ENCODE peak calls at places on chromosomes 3 and 15, in eight cellular contexts. G is astrocyte, M is A673, T is GM10248, Y is foreskin fibroblast, Z is hepatocyte, I is heart right ventricle, U is endothelial cell. P is an unnamed sample.

GRCh38 chr3:48395714-48396113 is 23.7 kb downstream of the FBXW12 start:
- DNase-seq in G (no peak), M (no peak), T (no peak), Y (no peak), Z (no peak), I (no peak), U (no peak), P (no peak)

GRCh38 chr15:66578286-66578875 is 12.6 kb upstream of the LCTL start:
- DNase-seq in G (peak), M (no peak), T (no peak), Y (peak), Z (no peak), I (no peak), U (no peak), P (peak)

GRCh38 chr3:107285197-107285596 is 92.0 kb upstream of the CCDC54 start:
- DNase-seq in G (no peak), M (no peak), T (no peak), Y (peak), Z (no peak), I (no peak), U (no peak), P (peak)

GRCh38 chr15:86865920-86866319 is 786.2 kb downstream of the AGBL1 start:
- DNase-seq in G (peak), M (no peak), T (no peak), Y (no peak), Z (no peak), I (no peak), U (no peak), P (no peak)

GRCh38 chr3:160771811-160772459 is 15.9 kb downstream of the PPM1L start:
- DNase-seq in G (no peak), M (no peak), T (no peak), Y (no peak), Z (peak), I (no peak), U (no peak), P (no peak)

GRCh38 chr15:29670945-29671307 is 151.3 kb downstream of the TJP1 start:
- DNase-seq in G (peak), M (no peak), T (no peak), Y (peak), Z (peak), I (no peak), U (no peak), P (peak)

GRCh38 chr3:143897558-143898305 is 49.5 kb upstream of the SLC9A9 start:
- DNase-seq in G (peak), M (no peak), T (no peak), Y (peak), Z (peak), I (no peak), U (no peak), P (no peak)

GRCh38 chr3:185728630-185729334 is 96.1 kb downstream of the IGF2BP2 start:
- DNase-seq in G (peak), M (no peak), T (no peak), Y (no peak), Z (no peak), I (no peak), U (no peak), P (peak)

GRCh38 chr3:52433328-52434060 is 11.4 kb downstream of the SEMA3G start:
- DNase-seq in G (no peak), M (no peak), T (no peak), Y (no peak), Z (no peak), I (no peak), U (no peak), P (no peak)

GRCh38 chr3:143199998-143200909 is 80.7 kb downstream of the CHST2 start:
- DNase-seq in G (peak), M (peak), T (no peak), Y (peak), Z (no peak), I (no peak), U (no peak), P (no peak)

GRCh38 chr3:23479026-23479425 is 275.9 kb downstream of the UBE2E2 start:
- DNase-seq in G (no peak), M (no peak), T (no peak), Y (peak), Z (no peak), I (no peak), U (no peak), P (no peak)

GRCh38 chr3:100454684-100455083 is 37.7 kb upstream of the TMEM45A start:
- DNase-seq in G (no peak), M (no peak), T (no peak), Y (no peak), Z (peak), I (no peak), U (no peak), P (no peak)

GRCh38 chr15:22895465-22896190 is 57.2 kb downstream of the NIPA2 start:
- DNase-seq in G (peak), M (no peak), T (peak), Y (peak), Z (peak), I (no peak), U (no peak), P (peak)

GRCh38 chr15:68526269-68526668 is 52.5 kb upstream of the CORO2B start:
- DNase-seq in G (peak), M (no peak), T (no peak), Y (peak), Z (no peak), I (no peak), U (no peak), P (no peak)

GRCh38 chr15:80659375-80659774 is 35.7 kb upstream of the ABHD17C start:
- DNase-seq in G (no peak), M (no peak), T (no peak), Y (peak), Z (no peak), I (no peak), U (no peak), P (no peak)

DNA sequence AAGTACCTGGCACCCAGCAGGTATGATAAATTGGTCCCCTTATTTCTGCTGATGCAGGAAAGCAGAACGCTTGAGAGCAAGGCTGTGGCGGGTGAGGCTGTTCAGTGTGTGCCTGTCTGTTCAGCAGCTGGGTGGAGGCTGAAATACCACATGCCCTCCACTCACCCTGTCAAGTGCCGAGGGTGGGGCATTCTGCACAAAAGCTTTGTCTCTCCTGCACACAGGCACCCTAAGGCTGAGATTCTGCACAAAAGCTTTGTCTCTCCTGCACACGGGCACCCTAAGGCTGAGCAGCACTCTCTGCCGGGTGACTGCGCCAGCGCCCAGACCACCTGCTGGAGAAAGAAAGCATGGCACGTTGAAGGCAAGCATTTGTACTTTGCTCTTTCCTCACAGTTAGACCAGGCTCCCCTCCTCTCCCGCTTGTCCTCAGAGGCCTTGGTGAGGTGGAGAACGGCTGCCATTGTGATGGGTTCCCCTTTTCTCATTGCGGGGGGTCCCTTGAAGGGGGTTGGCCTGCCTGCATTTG is 97.5 kb downstream of the BDH1 start:
- DNase-seq in G (no peak), M (peak), T (peak), Y (no peak), Z (peak), I (no peak), U (no peak), P (peak)
- TF ChIP-seq CTCF in G (peak), M (peak), T (no peak), Y (peak), Z (peak), I (no peak), U (peak), P (peak)

DNA sequence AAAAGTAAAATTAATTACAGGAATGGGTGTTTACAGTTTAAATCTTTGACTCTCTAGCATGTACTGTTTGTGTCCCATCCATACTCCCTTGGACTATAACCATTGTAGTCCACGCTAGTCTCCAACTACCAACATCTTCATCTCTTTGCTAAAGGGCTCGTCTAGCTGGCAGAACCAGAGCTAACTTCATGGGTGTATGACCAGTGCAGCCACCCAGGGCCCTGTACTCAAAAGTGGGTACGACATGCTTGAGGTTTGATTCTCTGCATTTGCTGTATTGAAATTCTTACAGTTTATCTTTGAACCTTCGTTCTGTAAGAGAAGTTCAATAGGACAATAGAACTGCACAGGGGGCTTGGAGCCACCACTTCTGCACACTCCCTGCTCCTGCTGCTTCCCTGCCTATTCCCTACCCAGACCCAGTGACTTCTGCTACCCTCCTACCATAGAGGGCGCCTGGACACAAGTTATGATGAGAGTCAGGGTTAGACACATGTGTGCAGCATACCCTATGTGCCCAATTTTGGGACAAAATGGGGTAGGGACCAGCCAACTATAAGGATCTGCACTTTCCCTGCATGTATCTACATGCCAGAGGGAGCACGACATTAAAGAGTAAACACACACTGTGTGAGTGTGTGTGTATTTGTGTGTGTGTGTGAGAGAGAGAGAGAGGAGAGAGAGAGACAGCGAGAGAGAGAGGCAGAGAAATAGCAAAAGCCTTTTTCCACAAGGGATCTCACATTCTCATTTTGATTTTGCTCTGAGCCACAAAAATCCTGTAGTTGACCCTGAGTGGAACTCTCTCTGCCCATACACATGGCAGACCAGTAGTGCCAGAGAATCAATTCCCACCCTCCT is 59.0 kb upstream of the NECTIN3 start:
- DNase-seq in G (no peak), M (peak), T (no peak), Y (no peak), Z (peak), I (no peak), U (peak), P (peak)
- TF ChIP-seq CTCF in G (no peak), M (peak), T (no peak), Y (no peak), Z (peak), I (no peak), U (no peak), P (no peak)

DNA sequence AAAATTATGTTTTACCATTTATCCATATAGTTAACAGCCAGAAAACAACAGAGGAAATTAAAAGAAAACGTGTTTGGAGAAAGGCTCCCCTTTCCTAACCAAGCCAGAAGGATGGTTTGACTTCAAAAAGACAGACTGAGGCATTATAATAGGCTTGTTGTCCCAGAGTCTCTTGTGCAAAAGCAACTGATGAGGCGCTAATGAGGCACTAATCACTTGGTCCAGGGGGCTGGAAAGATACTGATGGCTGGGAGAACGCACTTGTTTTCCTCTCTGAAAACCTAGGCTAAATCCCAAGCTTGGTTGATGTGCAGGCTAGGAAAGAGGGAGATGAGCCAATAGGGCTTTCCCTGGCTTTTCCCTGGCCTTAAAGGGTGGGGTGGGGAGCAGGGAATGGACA is 389.6 kb downstream of the NTRK3 start:
- DNase-seq in G (no peak), M (no peak), T (no peak), Y (no peak), Z (no peak), I (no peak), U (no peak), P (no peak)
- TF ChIP-seq CTCF in G (no peak), M (no peak), T (no peak), Y (no peak), Z (no peak), I (no peak), U (no peak), P (no peak)

GRCh38 chr3:11093823-11094340 is 60.4 kb upstream of the HRH1 start:
- DNase-seq in G (no peak), M (no peak), T (no peak), Y (no peak), Z (no peak), I (no peak), U (no peak), P (no peak)

GRCh38 chr3:11096266-11097135 is 57.8 kb upstream of the HRH1 start:
- DNase-seq in G (peak), M (peak), T (peak), Y (peak), Z (peak), I (peak), U (peak), P (peak)

GRCh38 chr3:11099306-11099705 is 55.0 kb upstream of the HRH1 start:
- DNase-seq in G (peak), M (no peak), T (no peak), Y (no peak), Z (no peak), I (no peak), U (no peak), P (no peak)

GRCh38 chr3:11091791-11092190 is 62.5 kb upstream of the HRH1 start:
- DNase-seq in G (no peak), M (no peak), T (no peak), Y (no peak), Z (no peak), I (no peak), U (no peak), P (no peak)

DNA sequence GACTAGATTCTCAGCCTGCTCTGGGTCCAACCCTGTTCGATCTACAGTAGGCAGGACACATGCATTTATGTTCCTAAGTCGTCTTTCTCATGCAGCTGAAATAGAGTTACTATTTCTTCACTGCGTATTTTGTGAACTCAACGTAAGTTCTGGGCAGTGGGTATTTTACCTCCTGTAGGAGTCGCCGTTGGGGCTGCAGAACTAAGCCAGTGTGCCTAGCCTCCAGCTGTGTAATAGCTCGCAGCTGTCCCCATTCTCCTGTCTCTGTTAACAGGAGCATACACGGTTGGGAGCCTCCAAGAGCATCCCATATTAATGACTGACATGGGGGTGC is 58.4 kb upstream of the HRH1 start:
- DNase-seq in G (no peak), M (peak), T (no peak), Y (no peak), Z (no peak), I (no peak), U (no peak), P (no peak)
- TF ChIP-seq CTCF in G (peak), M (peak), T (no peak), Y (peak), Z (no peak), I (no peak), U (no peak), P (peak)

GRCh38 chr15:74293021-74293810 is 57.1 kb downstream of the CCDC33 start:
- DNase-seq in G (no peak), M (no peak), T (no peak), Y (no peak), Z (no peak), I (no peak), U (no peak), P (no peak)

GRCh38 chr15:74294010-74294409 is 57.9 kb downstream of the CCDC33 start:
- DNase-seq in G (no peak), M (no peak), T (no peak), Y (no peak), Z (no peak), I (no peak), U (no peak), P (no peak)

GRCh38 chr15:74300057-74300620 is 64.0 kb downstream of the CCDC33 start:
- DNase-seq in G (no peak), M (peak), T (no peak), Y (no peak), Z (no peak), I (no peak), U (no peak), P (no peak)

GRCh38 chr15:74297867-74298266 is 61.7 kb downstream of the CCDC33 start:
- DNase-seq in G (no peak), M (no peak), T (no peak), Y (no peak), Z (no peak), I (no peak), U (no peak), P (no peak)

DNA sequence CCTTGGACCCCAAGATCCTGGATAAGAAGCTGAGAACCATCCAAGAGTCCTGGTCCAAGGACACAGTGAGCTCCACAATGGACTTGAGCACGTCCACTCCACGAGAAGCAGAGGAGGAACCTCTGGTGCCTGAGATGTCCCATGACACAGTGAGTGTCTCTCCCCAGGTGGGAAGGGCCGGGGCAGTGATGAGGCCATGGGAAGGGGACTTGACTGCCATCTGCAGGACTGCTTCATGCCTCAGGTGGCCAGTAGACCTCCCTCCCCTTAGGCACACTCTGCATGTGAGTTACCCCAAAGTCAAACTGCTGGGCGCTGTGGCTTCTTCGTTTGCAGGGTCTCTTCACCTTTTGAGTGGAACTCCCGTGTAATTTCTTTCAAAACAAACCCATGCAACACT is 59.7 kb downstream of the CCDC33 start:
- DNase-seq in G (no peak), M (no peak), T (no peak), Y (no peak), Z (no peak), I (no peak), U (no peak), P (no peak)
- TF ChIP-seq CTCF in G (no peak), M (no peak), T (no peak), Y (no peak), Z (no peak), I (no peak), U (no peak), P (no peak)

GRCh38 chr3:14405120-14405885 is 2.9 kb downstream of the SLC6A6 start:
- DNase-seq in G (no peak), M (no peak), T (no peak), Y (no peak), Z (no peak), I (no peak), U (no peak), P (no peak)

GRCh38 chr3:14407203-14407602 is 4.8 kb downstream of the SLC6A6 start:
- DNase-seq in G (no peak), M (no peak), T (no peak), Y (no peak), Z (no peak), I (no peak), U (no peak), P (no peak)

GRCh38 chr3:14405886-14406238 is 3.5 kb downstream of the SLC6A6 start:
- DNase-seq in G (no peak), M (no peak), T (no peak), Y (no peak), Z (no peak), I (no peak), U (no peak), P (no peak)

GRCh38 chr3:14406336-14406735 is 3.9 kb downstream of the SLC6A6 start:
- DNase-seq in G (no peak), M (no peak), T (no peak), Y (no peak), Z (no peak), I (no peak), U (no peak), P (no peak)

DNA sequence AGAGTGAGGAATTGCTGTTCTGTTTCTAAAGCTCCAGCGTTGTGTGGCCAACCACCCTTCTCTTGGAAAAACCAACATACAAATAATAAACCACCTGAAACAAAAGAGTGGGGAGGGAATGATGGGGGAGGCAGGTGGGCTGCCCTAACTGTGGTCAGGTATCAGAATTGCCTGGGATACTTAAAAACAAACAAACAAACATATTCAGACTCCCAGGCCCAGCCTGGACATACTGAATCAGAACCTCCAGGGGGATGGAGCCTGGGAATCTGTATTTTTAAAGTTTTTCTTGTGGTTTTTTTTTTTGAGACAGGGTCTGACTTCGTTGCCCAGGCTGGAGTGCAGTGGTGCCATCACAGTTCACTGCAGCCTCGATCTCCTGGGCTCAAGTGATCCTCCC is 4.4 kb downstream of the SLC6A6 start:
- DNase-seq in G (no peak), M (no peak), T (no peak), Y (no peak), Z (no peak), I (no peak), U (no peak), P (no peak)
- TF ChIP-seq CTCF in G (no peak), M (no peak), T (no peak), Y (no peak), Z (no peak), I (no peak), U (no peak), P (no peak)

DNA sequence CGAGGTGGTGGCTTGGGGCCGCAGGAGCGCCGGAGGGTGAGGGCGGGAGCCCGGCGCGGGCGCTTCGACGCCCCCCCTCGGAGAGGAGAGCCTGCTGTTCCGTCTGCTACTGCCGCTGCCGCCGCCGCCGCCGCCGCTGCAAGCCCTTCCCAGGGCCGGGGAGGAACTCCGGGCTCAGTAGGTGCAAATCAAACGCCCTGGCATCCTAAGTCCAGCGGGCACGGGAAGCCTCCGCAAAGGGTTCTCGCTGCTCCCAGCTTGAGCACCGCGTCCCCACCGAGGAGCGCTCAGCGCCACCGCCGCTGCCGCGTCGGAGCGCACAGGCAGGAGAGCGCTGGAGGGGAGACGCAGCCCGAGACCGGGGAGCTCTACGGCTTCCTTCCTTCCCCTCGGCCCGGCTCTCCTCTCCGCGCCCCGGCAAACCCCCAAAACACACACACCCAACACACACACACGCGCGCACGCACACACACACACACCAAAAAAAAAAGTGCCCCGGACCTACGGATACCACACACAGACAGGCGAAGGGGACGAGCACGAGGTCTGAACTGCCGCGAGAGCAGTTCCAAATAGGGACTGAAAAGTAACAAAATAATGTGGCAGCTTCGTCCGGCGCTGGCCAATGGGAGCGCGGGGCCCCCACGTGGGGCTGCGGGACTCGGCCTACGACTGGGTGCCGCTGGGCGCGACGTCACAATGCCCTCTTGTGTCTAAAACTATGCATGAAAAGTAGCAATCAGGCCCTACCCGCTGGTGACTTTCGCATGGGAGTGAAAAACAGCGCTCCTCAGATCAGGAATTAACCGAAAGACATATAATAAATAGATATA is at the start of gene TLE3:
- DNase-seq in G (peak), M (peak), T (peak), Y (peak), Z (peak), I (peak), U (peak), P (peak)
- TF ChIP-seq CTCF in G (no peak), M (peak), T (peak), Y (peak), Z (peak), I (peak), U (no peak), P (peak)

P was measured in MCF 10A.